ENCODE peak calls at places on chromosomes 3 and 15, in four cellular contexts. E is IMR-90, Z is WTC11, T is SK-N-SH. Q is an unnamed sample.

GRCh38 chr3:106025151-106025722 is 156.4 kb upstream of the CBLB start:
- DNase-seq in T (peak), E (peak), Z (no peak), Q (no peak)

GRCh38 chr15:65847977-65848376 is 21.3 kb upstream of the RAB11A start:
- DNase-seq in Z (no peak), E (no peak), T (no peak), Q (no peak)

GRCh38 chr3:130829575-130829947 is 64.3 kb upstream of the ATP2C1 start:
- DNase-seq in T (no peak), E (no peak), Z (no peak), Q (no peak)

GRCh38 chr15:62287066-62287857 is 122.2 kb upstream of the C2CD4B start:
- DNase-seq in T (no peak), E (peak), Z (no peak), Q (no peak)

GRCh38 chr3:127820221-127820870 is 2.0 kb downstream of the MGLL start:
- DNase-seq in Z (no peak), E (peak), T (peak), Q (no peak)

GRCh38 chr15:59685737-59686297 is 3.3 kb downstream of the BNIP2 start:
- DNase-seq in E (peak), T (peak), Z (no peak), Q (no peak)

GRCh38 chr15:52649686-52650085 is 29.5 kb downstream of the ATOSA start:
- DNase-seq in T (no peak), E (no peak), Z (no peak), Q (no peak)

GRCh38 chr3:196409409-196409808 is 22.8 kb downstream of the UBXN7 start:
- DNase-seq in Z (no peak), E (no peak), T (no peak), Q (no peak)

GRCh38 chr3:155352900-155353490 is 59.5 kb upstream of the STRIT1 start:
- DNase-seq in Z (no peak), E (peak), T (peak), Q (no peak)

GRCh38 chr3:12970684-12971083 is 102.5 kb downstream of the IQSEC1 start:
- DNase-seq in Z (no peak), T (no peak), E (no peak), Q (no peak)
- TF ChIP-seq USF2 in Z (no peak), T (no peak), E (no peak), Q (no peak)

GRCh38 chr15:47386459-47386858 is 330.8 kb upstream of the SEMA6D start:
- DNase-seq in T (no peak), Z (no peak), E (no peak), Q (no peak)

GRCh38 chr15:47383102-47383501 is 334.2 kb upstream of the SEMA6D start:
- DNase-seq in E (no peak), Z (no peak), T (no peak), Q (no peak)

GRCh38 chr15:47383801-47384200 is 333.5 kb upstream of the SEMA6D start:
- DNase-seq in E (no peak), Z (no peak), T (no peak), Q (no peak)

GRCh38 chr15:47384776-47385175 is 332.5 kb upstream of the SEMA6D start:
- DNase-seq in E (peak), Z (no peak), T (no peak), Q (no peak)

GRCh38 chr15:47384316-47384715 is 333.0 kb upstream of the SEMA6D start:
- DNase-seq in E (peak), Z (no peak), T (no peak), Q (no peak)
- TF ChIP-seq USF2 in E (peak), Z (no peak), T (no peak), Q (no peak)

GRCh38 chr3:13526626-13526949 is 22.3 kb upstream of the FBLN2 start:
- DNase-seq in E (no peak), Z (no peak), T (no peak), Q (no peak)
- TF ChIP-seq USF2 in E (no peak), Z (no peak), T (no peak), Q (no peak)

DNA sequence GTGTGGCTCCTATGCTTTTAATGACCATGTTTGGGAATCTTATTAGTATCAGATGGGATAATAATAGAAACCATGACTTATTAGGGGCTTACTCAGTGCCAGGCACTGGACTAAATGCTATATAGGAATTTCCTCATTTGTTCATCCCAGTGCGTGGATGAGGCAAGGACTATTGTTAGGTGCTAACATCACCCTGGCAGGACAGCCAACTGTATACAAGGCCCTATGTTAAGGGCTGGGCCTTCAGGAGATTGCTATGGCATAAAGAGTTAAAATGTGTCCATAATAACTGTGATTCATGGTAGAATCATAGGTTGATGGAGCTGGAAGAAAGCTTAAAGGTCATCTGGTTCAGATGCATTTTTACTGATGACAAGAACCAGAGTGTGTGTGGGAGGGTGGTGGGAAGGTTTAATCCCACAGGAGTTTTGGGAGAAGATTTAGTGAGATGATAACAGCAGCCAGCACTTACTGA is 4.7 kb upstream of the FEM1B start:
- DNase-seq in Z (no peak), E (peak), T (no peak), Q (no peak)
- TF ChIP-seq USF2 in Z (no peak), E (no peak), T (no peak), Q (no peak)

DNA sequence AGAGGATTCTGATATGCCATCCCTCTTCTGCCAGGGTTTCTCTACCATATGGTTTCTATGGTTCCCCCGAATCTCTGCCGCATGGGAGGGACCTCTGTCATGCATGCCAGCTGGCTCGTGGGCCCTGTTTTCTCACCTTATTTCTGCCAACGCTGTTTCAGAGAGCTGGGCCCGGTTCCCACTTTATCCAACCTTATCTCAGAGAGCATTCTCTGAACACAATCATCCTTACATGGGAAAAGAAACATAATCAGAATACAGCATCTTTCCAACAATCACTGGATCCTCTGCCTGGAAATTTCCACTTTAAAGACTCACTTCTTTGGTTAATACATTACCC is 234.5 kb upstream of the ZBTB20 start:
- DNase-seq in Z (no peak), E (no peak), T (no peak), Q (no peak)
- TF ChIP-seq USF2 in Z (no peak), E (no peak), T (no peak), Q (no peak)

DNA sequence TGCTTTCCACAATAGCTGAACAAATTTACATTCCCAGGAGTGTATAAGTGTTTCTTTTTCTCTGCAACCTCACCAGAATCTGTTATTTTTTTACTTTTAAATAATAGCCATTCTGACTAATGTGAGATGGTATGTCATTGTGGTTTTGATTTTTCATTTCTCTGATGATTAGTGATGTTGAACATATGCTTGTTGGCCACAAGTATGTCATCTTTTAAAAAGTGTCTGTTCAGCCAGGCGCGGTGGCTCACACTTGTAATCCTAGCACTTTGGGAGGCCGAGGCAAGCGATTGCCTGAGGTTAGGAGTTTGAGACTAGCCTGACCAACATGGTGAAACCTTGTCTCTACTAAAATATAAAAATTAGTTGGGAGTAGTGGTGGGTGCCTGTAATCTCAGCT is 619.3 kb downstream of the SI start:
- DNase-seq in E (no peak), T (no peak), Z (no peak), Q (no peak)
- TF ChIP-seq USF2 in E (no peak), T (no peak), Z (no peak), Q (no peak)

GRCh38 chr3:48222616-48223513 is at the start of gene CAMP:
- DNase-seq in T (peak), E (peak), Z (no peak), Q (no peak)
- TF ChIP-seq USF2 in T (no peak), E (no peak), Z (no peak), Q (no peak)

DNA sequence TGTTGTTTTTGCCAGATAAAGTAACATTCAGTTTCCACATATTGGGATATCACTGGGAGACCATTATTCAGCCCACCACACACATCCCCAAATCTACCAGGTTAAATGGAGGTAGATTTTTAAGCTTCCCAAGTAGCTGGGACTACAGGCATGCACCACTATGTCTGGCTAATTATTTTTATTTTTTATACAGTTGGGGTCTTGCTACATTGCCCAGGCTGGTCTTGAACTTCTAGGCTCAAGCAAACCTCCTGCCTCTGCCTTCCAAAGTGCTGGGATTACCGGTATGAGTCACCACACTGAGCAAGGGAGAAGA is 96.6 kb upstream of the CHD2 start:
- DNase-seq in Z (no peak), E (no peak), T (no peak), Q (no peak)
- TF ChIP-seq USF2 in Z (no peak), E (no peak), T (no peak), Q (no peak)

GRCh38 chr3:60742606-60743145 is 508.6 kb downstream of the FHIT start:
- DNase-seq in Z (peak), T (no peak), E (peak), Q (peak)
- TF ChIP-seq USF2 in Z (no peak), T (no peak), E (no peak), Q (no peak)

DNA sequence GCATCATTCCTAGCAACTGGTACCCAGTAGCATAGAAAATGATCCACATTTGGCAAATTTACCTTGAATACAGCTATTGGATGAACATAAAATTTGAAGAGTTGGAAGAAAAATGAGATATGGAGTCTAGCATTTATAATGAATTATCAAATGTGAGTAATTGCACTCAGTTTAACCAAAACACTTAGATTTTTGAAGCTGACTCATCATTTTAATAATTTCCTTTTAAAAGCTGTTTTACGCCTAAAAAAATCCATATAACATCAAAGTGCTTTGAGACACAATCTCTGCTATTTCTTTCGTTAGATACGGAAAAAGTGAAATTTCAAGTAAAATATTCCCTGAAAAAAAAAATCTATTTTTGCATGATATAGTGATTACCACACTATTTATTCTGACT is 767.4 kb downstream of the ROBO2 start:
- DNase-seq in E (no peak), T (no peak), Z (no peak), Q (no peak)
- TF ChIP-seq USF2 in E (no peak), T (no peak), Z (no peak), Q (no peak)

Q was measured in H1.